ENCODE peak calls at places on chromosomes 13 and 19, in ten cellular contexts. Z is stimulated activated naive CD8-positive, alpha-beta T cell treated with anti-CD3 and anti-CD28 coated beads, Interleukin-15, Interleukin-2, amounts not matched to agents 100 U/mL and 50 U/mL, for 24 hours; J is amniotic stem cell; I is activated T-cell treated with anti-CD3 and anti-CD28 coated beads for 24 hours; T is IMR-90; V is T-helper 17 cell; K is tibial artery; P is NCI-H1694 treated with DMSO at 0.1 percent for 48 hours; H is T follicular helper cell; C is GM20000. X is an unnamed sample.

GRCh38 chr13:42398542-42398941 is 126.6 kb downstream of the AKAP11 start:
- DNase-seq in K (no peak), I (no peak), Z (no peak), V (no peak), J (no peak), T (no peak), H (no peak), P (no peak), C (no peak), X (no peak)

GRCh38 chr13:113406321-113407102 is 42.6 kb upstream of the GRTP1 start:
- DNase-seq in T (no peak), C (no peak), Z (no peak), J (no peak), I (no peak), K (peak), V (no peak), P (no peak), H (no peak), X (no peak)

GRCh38 chr19:19259741-19260140 is 13.4 kb downstream of the TM6SF2 start:
- DNase-seq in J (no peak), H (no peak), P (peak), V (no peak), Z (no peak), K (no peak), I (no peak), C (no peak), T (peak), X (peak)

GRCh38 chr19:50815443-50815842 is 8.1 kb downstream of the KLK1 start:
- DNase-seq in H (no peak), I (no peak), Z (no peak), P (no peak), K (no peak), C (no peak), T (no peak), V (no peak), J (no peak), X (no peak)

GRCh38 chr13:42798118-42798517 is 16.7 kb downstream of the FAM216B start:
- DNase-seq in T (no peak), Z (no peak), V (no peak), P (no peak), J (no peak), C (no peak), K (no peak), H (no peak), I (no peak), X (no peak)

GRCh38 chr13:32309812-32310706 is 5.1 kb downstream of the ZAR1L start:
- DNase-seq in Z (no peak), V (no peak), H (no peak), C (peak), P (peak), T (peak), J (no peak), K (no peak), I (no peak), X (peak)

GRCh38 chr13:77919351-77920294 is 992 bp upstream of the EDNRB start:
- DNase-seq in T (peak), P (peak), K (no peak), V (no peak), H (no peak), I (no peak), C (no peak), J (no peak), Z (peak), X (no peak)

GRCh38 chr19:4780860-4781259 is 10.7 kb upstream of the FEM1A start:
- DNase-seq in I (no peak), C (no peak), H (no peak), T (no peak), K (no peak), V (no peak), Z (no peak), P (no peak), J (no peak), X (no peak)

GRCh38 chr13:108428691-108429090 is 159.2 kb downstream of the TNFSF13B start:
- DNase-seq in J (no peak), V (no peak), K (no peak), C (no peak), T (no peak), P (no peak), H (no peak), Z (no peak), I (no peak), X (no peak)

GRCh38 chr13:99312493-99312883 is 5.3 kb upstream of the GPR183 start:
- DNase-seq in K (peak), T (peak), Z (no peak), V (no peak), J (peak), I (no peak), H (no peak), C (no peak), P (no peak), X (no peak)

GRCh38 chr19:48391100-48392005 is at the start of gene KDELR1:
- DNase-seq in K (peak), T (peak), H (peak), V (peak), Z (peak), J (no peak), P (peak), C (peak), I (peak), X (peak)

GRCh38 chr13:53250272-53250875 is 221.8 kb downstream of the OLFM4 start:
- DNase-seq in T (peak), K (no peak), V (no peak), Z (peak), H (no peak), I (no peak), P (peak), J (peak), C (peak), X (peak)

GRCh38 chr19:29612801-29613595 is 6.9 kb downstream of the POP4 start:
- DNase-seq in J (no peak), K (no peak), T (no peak), C (no peak), H (no peak), P (no peak), Z (no peak), I (no peak), V (no peak), X (no peak)

GRCh38 chr19:37691881-37692504 is 27.6 kb downstream of the ZNF607 start:
- DNase-seq in V (peak), H (peak), Z (peak), P (no peak), C (peak), K (peak), T (peak), J (peak), I (peak), X (no peak)

GRCh38 chr19:45591004-45591637 is 6.5 kb upstream of the OPA3 start:
- DNase-seq in V (peak), J (no peak), Z (peak), T (peak), K (no peak), I (peak), H (no peak), P (peak), C (no peak), X (no peak)

GRCh38 chr19:18322318-18322758 is 538 bp downstream of the LSM4 start:
- DNase-seq in K (no peak), Z (peak), C (peak), T (peak), H (no peak), J (no peak), I (no peak), V (no peak), P (peak), X (peak)

GRCh38 chr13:30792257-30793000 is 57.1 kb downstream of the ALOX5AP start:
- DNase-seq in Z (no peak), H (no peak), I (no peak), K (peak), T (peak), J (peak), V (no peak), P (peak), C (no peak), X (peak)

GRCh38 chr19:52600639-52601024 is 30.5 kb downstream of the ZNF701 start:
- DNase-seq in V (no peak), T (peak), Z (peak), I (no peak), P (no peak), C (no peak), H (no peak), K (no peak), J (no peak), X (no peak)

GRCh38 chr13:27810009-27810408 is 17.7 kb downstream of the GSX1 start:
- DNase-seq in H (no peak), I (no peak), T (no peak), K (no peak), J (no peak), V (no peak), P (no peak), C (no peak), Z (no peak), X (no peak)

GRCh38 chr13:113365551-113365971 is 1.6 kb upstream of the GRTP1 start:
- DNase-seq in V (no peak), I (no peak), H (no peak), P (no peak), T (no peak), Z (no peak), J (no peak), C (no peak), K (peak), X (no peak)

GRCh38 chr13:61277877-61278276 is 137.8 kb downstream of the PCDH20 start:
- DNase-seq in P (no peak), V (no peak), H (no peak), K (no peak), I (no peak), T (no peak), J (no peak), C (no peak), Z (no peak), X (no peak)

GRCh38 chr13:32098275-32098674 is 66.7 kb downstream of the FRY start:
- DNase-seq in T (no peak), H (no peak), P (no peak), I (no peak), C (no peak), K (no peak), V (no peak), J (no peak), Z (no peak), X (no peak)

GRCh38 chr13:87669379-87669978 is 1.7 kb upstream of the SLITRK5 start:
- DNase-seq in Z (no peak), P (peak), V (no peak), J (no peak), H (no peak), I (no peak), C (peak), K (no peak), T (peak), X (peak)

GRCh38 chr13:79062291-79062690 is 343.8 kb downstream of the RBM26 start:
- DNase-seq in H (no peak), J (no peak), P (no peak), K (no peak), V (no peak), I (no peak), T (no peak), Z (no peak), C (no peak), X (no peak)

GRCh38 chr13:106916329-106916728 is 348.4 kb upstream of the ARGLU1 start:
- DNase-seq in V (no peak), I (no peak), Z (no peak), J (no peak), P (no peak), K (no peak), H (no peak), C (no peak), T (no peak), X (no peak)

GRCh38 chr13:47256618-47257017 is 359.8 kb upstream of the HTR2A start:
- DNase-seq in J (no peak), T (peak), V (no peak), K (no peak), I (no peak), C (no peak), H (no peak), Z (no peak), P (no peak), X (peak)

X was measured in A172.